ENCODE peak calls at places on chromosomes 6 and 20, in nine cellular contexts. Z is colonic mucosa, E is GM13977, C is cardiac fibroblast, M is stomach, F is fibroblast of mammary gland, N is AG09309, B is mammary epithelial cell, I is tibial artery. A is an unnamed sample.

GRCh38 chr6:159695984-159696383 is 2.9 kb upstream of the SOD2 start:
- DNase-seq in Z (no peak), E (no peak), C (peak), M (no peak), F (peak), N (no peak), B (no peak), I (no peak), A (no peak)

GRCh38 chr6:90599151-90599550 is 12.3 kb upstream of the MAP3K7 start:
- DNase-seq in Z (no peak), E (no peak), C (no peak), M (no peak), F (no peak), N (no peak), B (no peak), I (no peak), A (no peak)

GRCh38 chr6:2804516-2804915 is 37.1 kb downstream of the SERPINB1 start:
- DNase-seq in Z (no peak), E (no peak), C (no peak), M (peak), F (no peak), N (no peak), B (no peak), I (no peak), A (no peak)

GRCh38 chr6:159981591-159982245 is 12.8 kb downstream of the IGF2R start:
- DNase-seq in Z (no peak), E (peak), C (peak), M (peak), F (peak), N (no peak), B (no peak), I (no peak), A (no peak)

GRCh38 chr20:53917145-53918009 is 153.0 kb downstream of the BCAS1 start:
- DNase-seq in Z (peak), E (peak), C (peak), M (peak), F (peak), N (no peak), B (peak), I (peak), A (no peak)

GRCh38 chr6:168834814-168835213 is 393.8 kb downstream of the SMOC2 start:
- DNase-seq in Z (no peak), E (no peak), C (no peak), M (no peak), F (no peak), N (no peak), B (no peak), I (no peak), A (no peak)

GRCh38 chr20:4876731-4877130 is 124.6 kb downstream of the SLC23A2 start:
- DNase-seq in Z (no peak), E (no peak), C (no peak), M (no peak), F (no peak), N (no peak), B (no peak), I (no peak), A (no peak)

GRCh38 chr6:165842291-165842936 is 179.4 kb upstream of the PDE10A start:
- DNase-seq in Z (no peak), E (no peak), C (no peak), M (no peak), F (no peak), N (no peak), B (no peak), I (no peak), A (no peak)

GRCh38 chr6:7590918-7591302 is 912 bp downstream of the SNRNP48 start:
- DNase-seq in Z (peak), E (no peak), C (peak), M (no peak), F (peak), N (no peak), B (no peak), I (no peak), A (no peak)

GRCh38 chr6:145732788-145733187 is 2.5 kb downstream of the EPM2A start:
- DNase-seq in Z (no peak), E (no peak), C (no peak), M (no peak), F (no peak), N (no peak), B (no peak), I (no peak), A (no peak)

GRCh38 chr6:143187173-143187908 is 126.7 kb downstream of the AIG1 start:
- DNase-seq in Z (no peak), E (no peak), C (peak), M (no peak), F (peak), N (peak), B (peak), I (no peak), A (peak)

GRCh38 chr6:149380523-149380922 is 19.5 kb upstream of the SUMO4 start:
- DNase-seq in Z (no peak), E (no peak), C (no peak), M (no peak), F (no peak), N (no peak), B (no peak), I (no peak), A (no peak)

GRCh38 chr6:142605922-142606321 is 304.1 kb downstream of the ADGRG6 start:
- DNase-seq in Z (no peak), E (no peak), C (peak), M (no peak), F (peak), N (peak), B (peak), I (no peak), A (peak)

GRCh38 chr6:167479967-167480653 is 155.2 kb downstream of the TTLL2 start:
- DNase-seq in Z (no peak), E (no peak), C (no peak), M (no peak), F (no peak), N (no peak), B (no peak), I (no peak), A (no peak)

GRCh38 chr6:17202526-17202925 is 78.6 kb upstream of the RBM24 start:
- DNase-seq in Z (peak), E (no peak), C (no peak), M (no peak), F (no peak), N (no peak), B (no peak), I (no peak), A (no peak)

GRCh38 chr6:140062042-140063041 is 687.9 kb upstream of the CITED2 start:
- DNase-seq in Z (no peak), E (no peak), C (peak), M (peak), F (peak), N (peak), B (peak), I (peak), A (peak)

GRCh38 chr20:64129146-64129782 is 21.9 kb upstream of the NPBWR2 start:
- DNase-seq in Z (no peak), E (no peak), C (no peak), M (no peak), F (no peak), N (no peak), B (no peak), I (peak), A (no peak)

GRCh38 chr20:43971233-43971632 is 56.6 kb downstream of the TOX2 start:
- DNase-seq in Z (no peak), E (no peak), C (no peak), M (no peak), F (no peak), N (no peak), B (no peak), I (no peak), A (no peak)

DNA sequence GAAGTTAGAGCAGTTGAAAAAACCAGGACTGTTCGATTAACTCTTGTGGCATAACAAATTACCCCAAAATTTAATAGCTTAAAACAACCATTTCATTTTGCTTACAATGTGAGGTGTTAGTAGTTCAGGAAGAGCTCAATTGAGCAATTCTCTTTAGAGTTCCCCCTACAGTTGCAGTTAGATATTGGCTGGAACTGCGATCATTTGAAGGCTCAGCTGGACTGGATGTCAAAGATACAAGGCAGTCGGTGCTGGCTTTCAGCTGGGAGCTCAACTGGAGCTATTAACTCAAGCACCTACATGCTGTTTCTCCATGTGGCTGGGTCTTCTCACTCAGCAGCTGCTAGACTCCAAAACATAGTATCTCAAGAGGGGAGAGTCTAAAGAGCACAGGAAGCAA is 96.0 kb upstream of the LOC128125822 start:
- DNase-seq in Z (no peak), E (no peak), C (no peak), M (no peak), F (no peak), N (no peak), B (no peak), I (no peak), A (no peak)
- TF ChIP-seq CTCF in Z (no peak), E (no peak), C (no peak), M (no peak), F (no peak), N (no peak), B (no peak), I (no peak), A (no peak)

GRCh38 chr20:39082686-39083085 is 120.5 kb downstream of the DHX35 start:
- DNase-seq in Z (no peak), E (no peak), C (no peak), M (no peak), F (no peak), N (no peak), B (no peak), I (no peak), A (no peak)

GRCh38 chr20:39081255-39081654 is 119.1 kb downstream of the DHX35 start:
- DNase-seq in Z (peak), E (peak), C (peak), M (peak), F (peak), N (peak), B (peak), I (peak), A (peak)

GRCh38 chr20:39089029-39089428 is 126.9 kb downstream of the DHX35 start:
- DNase-seq in Z (no peak), E (no peak), C (no peak), M (no peak), F (no peak), N (no peak), B (no peak), I (no peak), A (no peak)

GRCh38 chr20:39080326-39080725 is 118.2 kb downstream of the DHX35 start:
- DNase-seq in Z (no peak), E (no peak), C (no peak), M (no peak), F (no peak), N (no peak), B (no peak), I (no peak), A (no peak)

DNA sequence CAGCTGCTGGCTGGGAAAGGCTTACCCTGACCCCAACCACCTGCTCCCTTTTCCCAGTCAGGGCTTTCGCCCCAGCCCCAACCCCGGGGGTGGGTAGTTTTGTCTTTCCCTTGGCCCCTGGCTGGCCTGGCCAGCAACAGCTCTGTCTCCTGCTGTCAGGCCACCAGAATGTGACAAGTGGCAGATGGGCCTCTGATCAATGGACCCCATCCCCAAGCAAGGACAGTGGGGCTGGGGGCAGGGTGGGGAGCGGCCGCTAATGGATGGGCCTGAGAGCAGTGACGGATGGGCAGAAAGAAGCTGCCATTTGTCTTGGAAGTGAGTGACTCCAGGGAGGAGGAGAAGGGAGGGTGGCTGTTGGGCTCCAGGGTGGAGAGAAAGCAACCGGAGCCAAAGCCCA is 121.6 kb downstream of the DHX35 start:
- DNase-seq in Z (no peak), E (no peak), C (no peak), M (no peak), F (no peak), N (no peak), B (no peak), I (no peak), A (no peak)
- TF ChIP-seq CTCF in Z (no peak), E (no peak), C (no peak), M (no peak), F (no peak), N (no peak), B (no peak), I (no peak), A (no peak)

GRCh38 chr6:84568971-84569370 is 195.4 kb downstream of the TBX18 start:
- DNase-seq in Z (no peak), E (no peak), C (peak), M (no peak), F (peak), N (peak), B (peak), I (no peak), A (peak)
- TF ChIP-seq CTCF in Z (no peak), E (peak), C (peak), M (no peak), F (peak), N (peak), B (no peak), I (peak), A (peak)

GRCh38 chr6:30883743-30884520 is at the start of gene DDR1:
- DNase-seq in Z (peak), E (peak), C (peak), M (peak), F (peak), N (no peak), B (peak), I (peak), A (no peak)
- TF ChIP-seq CTCF in Z (no peak), E (no peak), C (no peak), M (no peak), F (no peak), N (no peak), B (no peak), I (no peak), A (no peak)

A was measured in AG09319.